ENCODE peak calls at places on chromosome 17, in four cellular contexts. M, E, O and X are unnamed samples.

GRCh38 chr17:60864674-60865080 is 187.0 kb downstream of the BCAS3 start:
- DNase-seq in M (peak; percentile 5), E (no peak), O (no peak), X (no peak)

GRCh38 chr17:6894206-6894528 is 62.6 kb upstream of the TEKT1 start:
- DNase-seq in E (no peak), O (no peak), M (peak; percentile 41), X (no peak)

GRCh38 chr17:58224315-58224714 is 5.3 kb upstream of the MKS1 start:
- DNase-seq in E (no peak), M (peak; percentile 55), O (no peak), X (no peak)

GRCh38 chr17:36657763-36658490 is 56.5 kb downstream of the MRM1 start:
- DNase-seq in E (no peak), M (peak; percentile 27), O (peak; percentile 48), X (no peak)

GRCh38 chr17:14091367-14091766 is 22.1 kb downstream of the COX10 start:
- DNase-seq in M (no peak), E (no peak), O (no peak), X (no peak)

GRCh38 chr17:19554393-19554792 is 20.7 kb downstream of the SLC47A1 start:
- DNase-seq in O (no peak), M (peak; percentile 62), E (no peak), X (no peak)

GRCh38 chr17:82772026-82772425 is 20.2 kb downstream of the TBCD start:
- DNase-seq in E (no peak), M (peak; percentile 63), O (peak; percentile 62), X (no peak)

GRCh38 chr17:31391496-31391949 is at the start of gene RAB11FIP4:
- DNase-seq in M (peak; percentile 52), O (no peak), E (peak; percentile 23), X (no peak)

GRCh38 chr17:73165616-73166404 is 1.0 kb downstream of the SSTR2 start:
- DNase-seq in M (no peak), O (no peak), E (no peak), X (no peak)

GRCh38 chr17:53313746-53314145 is 509.0 kb upstream of the KIF2B start:
- DNase-seq in O (no peak), M (peak; percentile 1), E (no peak), X (no peak)

GRCh38 chr17:29444589-29444988 is 54.4 kb downstream of the TAOK1 start:
- DNase-seq in O (no peak), M (peak; percentile 46), E (no peak), X (no peak)

GRCh38 chr17:40862985-40863733 is 3.9 kb downstream of the KRT12 start:
- DNase-seq in M (peak; percentile 20), O (no peak), E (no peak), X (no peak)

GRCh38 chr17:2688351-2689342 is 22.9 kb downstream of the CLUH start:
- DNase-seq in E (no peak), M (no peak), O (no peak), X (no peak)

GRCh38 chr17:58329808-58330543 is 1.4 kb upstream of the TSPOAP1 start:
- DNase-seq in O (no peak), M (no peak), E (no peak), X (no peak)

GRCh38 chr17:57599271-57600045 is 145.6 kb downstream of the CCDC182 start:
- DNase-seq in O (no peak), M (no peak), E (no peak), X (no peak)

GRCh38 chr17:2508035-2508434 is 3.7 kb downstream of the METTL16 start:
- DNase-seq in O (no peak), M (no peak), E (no peak), X (no peak)

GRCh38 chr17:66904760-66905637 is 59.5 kb upstream of the CACNG4 start:
- DNase-seq in M (peak; percentile 92), O (no peak), E (no peak), X (peak; percentile 40)

GRCh38 chr17:38418693-38419507 is 9.4 kb upstream of the ARHGAP23 start:
- DNase-seq in O (no peak), M (no peak), E (no peak), X (no peak)

GRCh38 chr17:66494023-66494803 is 191.8 kb downstream of the PRKCA start:
- DNase-seq in M (peak; percentile 85), E (no peak), O (no peak), X (peak; percentile 15)

GRCh38 chr17:57523926-57524634 is 221.0 kb downstream of the CCDC182 start:
- DNase-seq in M (no peak), E (peak; percentile 70), O (no peak), X (peak; percentile 86)

GRCh38 chr17:60863892-60864673 is 186.4 kb downstream of the BCAS3 start:
- DNase-seq in E (no peak), O (no peak), M (peak; percentile 48), X (no peak)

GRCh38 chr17:29124135-29124930 is 55.9 kb downstream of the MYO18A start:
- DNase-seq in M (peak; percentile 86), O (no peak), E (no peak), X (peak; percentile 68)

GRCh38 chr17:63290784-63291183 is 155.3 kb downstream of the CYB561 start:
- DNase-seq in O (no peak), M (no peak), E (no peak), X (no peak)

GRCh38 chr17:2062571-2063183 is 7.8 kb downstream of the HIC1 start:
- DNase-seq in E (no peak), O (no peak), M (peak; percentile 57), X (no peak)

GRCh38 chr17:57478433-57478832 is 222.1 kb downstream of the MSI2 start:
- DNase-seq in M (peak; percentile 94), O (no peak), E (no peak), X (no peak)

GRCh38 chr17:27746881-27747280 is 53.4 kb downstream of the NOS2 start:
- DNase-seq in M (no peak), E (no peak), O (no peak), X (no peak)

GRCh38 chr17:59377410-59377809 is 46.0 kb downstream of the YPEL2 start:
- DNase-seq in E (peak; percentile 81), O (no peak), M (no peak), X (no peak)

GRCh38 chr17:45403906-45404490 is 28.7 kb downstream of the ARHGAP27 start:
- DNase-seq in M (no peak), E (no peak), O (no peak), X (no peak)

GRCh38 chr17:2092253-2092652 is 37.4 kb downstream of the HIC1 start:
- DNase-seq in E (no peak), O (no peak), M (no peak), X (no peak)

GRCh38 chr17:78224226-78225087 is 7.0 kb upstream of the TMEM235 start:
- DNase-seq in O (no peak), M (no peak), E (no peak), X (no peak)

GRCh38 chr17:28741358-28742349 is 2.2 kb upstream of the TRAF4 start:
- DNase-seq in E (no peak), O (peak; percentile 42), M (no peak), X (peak; percentile 49)

GRCh38 chr17:17345294-17345597 is 42.1 kb downstream of the NT5M start:
- DNase-seq in O (no peak), E (peak; percentile 12), M (no peak), X (no peak)

GRCh38 chr17:31374083-31374447 is 17.4 kb upstream of the RAB11FIP4 start:
- DNase-seq in E (no peak), O (no peak), M (no peak), X (no peak)

GRCh38 chr17:81153340-81153803 is 11.9 kb upstream of the PVALEF start:
- DNase-seq in M (peak; percentile 82), E (no peak), O (no peak), X (peak; percentile 100)

GRCh38 chr17:1746975-1747543 is 4.4 kb downstream of the SERPINF2 start:
- DNase-seq in O (peak; percentile 77), M (peak; percentile 44), E (no peak), X (no peak)

GRCh38 chr17:15744885-15745284 is 12.8 kb downstream of the TBC1D26 start:
- DNase-seq in M (no peak), E (no peak), O (no peak), X (no peak)

GRCh38 chr17:182164-182751 is 808 bp upstream of the DOC2B start:
- DNase-seq in O (no peak), E (no peak), M (peak; percentile 20), X (peak; percentile 30)

GRCh38 chr17:28335959-28336871 is 654 bp downstream of the TNFAIP1 start:
- DNase-seq in E (no peak), M (peak; percentile 94), O (peak; percentile 64), X (peak; percentile 86)

GRCh38 chr17:8005357-8005756 is 2.9 kb downstream of the GUCY2D start:
- DNase-seq in O (no peak), E (no peak), M (no peak), X (no peak)
- H3K27me3 ChIP-seq in O (peaks cover 62% of the 10 kb centered on the region), E (peaks cover 72% of the 10 kb centered on the region), M (peaks cover 52% of the 10 kb centered on the region), X (no peaks in the 10 kb centered on the region)

DNA sequence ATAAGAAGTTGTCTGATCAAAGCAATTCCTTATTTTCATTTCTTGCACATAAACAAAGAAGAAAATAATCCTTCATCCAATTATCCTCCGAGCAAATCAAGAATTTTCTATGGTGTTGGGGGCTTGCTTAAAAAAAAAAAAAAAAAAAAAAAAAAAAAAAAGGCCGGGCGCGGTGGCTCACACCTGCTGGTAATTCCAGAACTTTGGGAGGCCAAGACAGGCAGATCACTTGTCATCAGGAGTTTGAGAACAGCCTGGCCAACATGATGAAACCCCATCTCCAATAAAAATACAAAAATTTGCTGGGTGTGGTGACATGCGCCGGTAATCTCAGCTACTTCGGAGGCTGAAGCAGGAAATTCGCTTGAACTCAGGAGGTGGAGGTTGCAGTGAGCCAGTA is 19.3 kb downstream of the CNP start:
- DNase-seq in E (no peak), M (no peak), O (no peak), X (no peak)
- H3K27ac ChIP-seq in E (no peak overlapping the region), M (no peak overlapping the region), O (no peak overlapping the region), X (no peak overlapping the region)

GRCh38 chr17:48720263-48721008 is 1.9 kb downstream of the PRAC1 start:
- DNase-seq in M (no peak), E (no peak), O (no peak), X (no peak)

GRCh38 chr17:48717367-48718161 is 4.8 kb downstream of the PRAC1 start:
- DNase-seq in O (no peak), M (no peak), E (no peak), X (no peak)

GRCh38 chr17:48718162-48718780 is 4.0 kb downstream of the PRAC1 start:
- DNase-seq in E (no peak), O (no peak), M (no peak), X (no peak)

GRCh38 chr17:48719642-48720262 is 2.6 kb downstream of the PRAC1 start:
- DNase-seq in M (no peak), O (no peak), E (no peak), X (no peak)

GRCh38 chr17:48718781-48719641 is 3.3 kb downstream of the PRAC1 start:
- DNase-seq in O (no peak), E (no peak), M (no peak), X (no peak)
- H3K4me3 ChIP-seq in O (peak overlapping the region; percentile 14), E (no peak overlapping the region), M (no peak overlapping the region), X (no peak overlapping the region)

DNA sequence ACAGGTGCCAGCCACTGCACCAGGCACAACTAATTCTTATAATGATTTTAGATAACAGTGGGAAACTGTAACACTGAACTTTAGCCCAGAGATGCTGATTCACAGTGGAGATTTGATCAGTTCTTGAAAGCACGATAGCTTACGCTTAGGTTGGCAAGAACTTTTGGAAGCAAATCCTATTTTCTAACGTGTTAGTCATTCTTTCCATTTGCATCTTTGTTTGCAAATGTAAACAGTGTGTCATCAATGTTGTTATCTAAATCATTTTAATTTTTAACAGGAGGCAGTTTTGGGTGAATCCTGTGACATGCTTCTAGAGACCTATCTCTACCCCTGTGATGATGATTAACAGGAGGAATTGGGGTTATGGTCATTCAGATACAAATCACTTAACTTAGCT is 35.7 kb upstream of the GNA13 start:
- DNase-seq in M (peak; percentile 28), E (no peak), O (no peak), X (no peak)
- H3K27me3 ChIP-seq in M (no peaks in the 10 kb centered on the region), E (no peaks in the 10 kb centered on the region), O (no peaks in the 10 kb centered on the region), X (no peaks in the 10 kb centered on the region)